ENCODE peak calls at places on chromosomes 7 and 10, in ten cellular contexts. One of them, this sample, is unnamed. For H3K4me1, the result is how much of the 10 kb centered on the place peaks cover.

GRCh38 chr7:37806152-37806551 is 42.2 kb upstream of the NME8 start:
- DNase-seq in upper lobe of left lung: no peak
- DNase-seq in endothelial cell of umbilical vein: no peak
- DNase-seq in HepG2: no peak
- DNase-seq in HCT116: no peak
- DNase-seq in prostate gland: no peak
- DNase-seq in transverse colon: no peak
- DNase-seq in GM23338: no peak
- DNase-seq in spleen: no peak
- DNase-seq in SK-N-SH: no peak
- DNase-seq in this sample: no peak

GRCh38 chr7:128122577-128123290 is 91.5 kb upstream of the LRRC4 start:
- DNase-seq in HCT116: no peak
- DNase-seq in SK-N-SH: no peak
- DNase-seq in prostate gland: no peak
- DNase-seq in endothelial cell of umbilical vein: no peak
- DNase-seq in HepG2: no peak
- DNase-seq in transverse colon: no peak
- DNase-seq in upper lobe of left lung: no peak
- DNase-seq in spleen: peak
- DNase-seq in GM23338: no peak
- DNase-seq in this sample: no peak

GRCh38 chr10:6306917-6307316 is 104.2 kb downstream of the PFKFB3 start:
- DNase-seq in SK-N-SH: no peak
- DNase-seq in HCT116: no peak
- DNase-seq in endothelial cell of umbilical vein: no peak
- DNase-seq in upper lobe of left lung: no peak
- DNase-seq in spleen: no peak
- DNase-seq in HepG2: no peak
- DNase-seq in prostate gland: no peak
- DNase-seq in GM23338: no peak
- DNase-seq in transverse colon: no peak
- DNase-seq in this sample: no peak

GRCh38 chr10:2980116-2980515 is 87.2 kb upstream of the PFKP start:
- DNase-seq in transverse colon: no peak
- DNase-seq in upper lobe of left lung: no peak
- DNase-seq in endothelial cell of umbilical vein: no peak
- DNase-seq in GM23338: no peak
- DNase-seq in spleen: no peak
- DNase-seq in HepG2: no peak
- DNase-seq in SK-N-SH: no peak
- DNase-seq in HCT116: no peak
- DNase-seq in prostate gland: no peak
- DNase-seq in this sample: no peak

GRCh38 chr10:66717221-66717981 is 208.4 kb upstream of the LRRTM3 start:
- DNase-seq in HCT116: no peak
- DNase-seq in prostate gland: no peak
- DNase-seq in upper lobe of left lung: no peak
- DNase-seq in HepG2: no peak
- DNase-seq in endothelial cell of umbilical vein: no peak
- DNase-seq in spleen: no peak
- DNase-seq in SK-N-SH: no peak
- DNase-seq in GM23338: peak
- DNase-seq in transverse colon: peak
- DNase-seq in this sample: no peak

GRCh38 chr10:61804414-61804813 is 97.1 kb upstream of the ARID5B start:
- DNase-seq in HCT116: no peak
- DNase-seq in SK-N-SH: no peak
- DNase-seq in endothelial cell of umbilical vein: peak
- DNase-seq in GM23338: no peak
- DNase-seq in transverse colon: no peak
- DNase-seq in HepG2: no peak
- DNase-seq in spleen: no peak
- DNase-seq in upper lobe of left lung: no peak
- DNase-seq in prostate gland: no peak
- DNase-seq in this sample: no peak

GRCh38 chr7:41824284-41824683 is 121.4 kb upstream of the INHBA start:
- DNase-seq in transverse colon: no peak
- DNase-seq in spleen: no peak
- DNase-seq in upper lobe of left lung: no peak
- DNase-seq in GM23338: no peak
- DNase-seq in prostate gland: no peak
- DNase-seq in SK-N-SH: no peak
- DNase-seq in HCT116: no peak
- DNase-seq in endothelial cell of umbilical vein: no peak
- DNase-seq in HepG2: no peak
- DNase-seq in this sample: no peak

GRCh38 chr10:56116684-56117083 is 244.4 kb downstream of the ZWINT start:
- DNase-seq in HepG2: peak
- DNase-seq in transverse colon: no peak
- DNase-seq in prostate gland: no peak
- DNase-seq in HCT116: no peak
- DNase-seq in spleen: no peak
- DNase-seq in GM23338: peak
- DNase-seq in endothelial cell of umbilical vein: no peak
- DNase-seq in SK-N-SH: peak
- DNase-seq in upper lobe of left lung: no peak
- DNase-seq in this sample: no peak

DNA sequence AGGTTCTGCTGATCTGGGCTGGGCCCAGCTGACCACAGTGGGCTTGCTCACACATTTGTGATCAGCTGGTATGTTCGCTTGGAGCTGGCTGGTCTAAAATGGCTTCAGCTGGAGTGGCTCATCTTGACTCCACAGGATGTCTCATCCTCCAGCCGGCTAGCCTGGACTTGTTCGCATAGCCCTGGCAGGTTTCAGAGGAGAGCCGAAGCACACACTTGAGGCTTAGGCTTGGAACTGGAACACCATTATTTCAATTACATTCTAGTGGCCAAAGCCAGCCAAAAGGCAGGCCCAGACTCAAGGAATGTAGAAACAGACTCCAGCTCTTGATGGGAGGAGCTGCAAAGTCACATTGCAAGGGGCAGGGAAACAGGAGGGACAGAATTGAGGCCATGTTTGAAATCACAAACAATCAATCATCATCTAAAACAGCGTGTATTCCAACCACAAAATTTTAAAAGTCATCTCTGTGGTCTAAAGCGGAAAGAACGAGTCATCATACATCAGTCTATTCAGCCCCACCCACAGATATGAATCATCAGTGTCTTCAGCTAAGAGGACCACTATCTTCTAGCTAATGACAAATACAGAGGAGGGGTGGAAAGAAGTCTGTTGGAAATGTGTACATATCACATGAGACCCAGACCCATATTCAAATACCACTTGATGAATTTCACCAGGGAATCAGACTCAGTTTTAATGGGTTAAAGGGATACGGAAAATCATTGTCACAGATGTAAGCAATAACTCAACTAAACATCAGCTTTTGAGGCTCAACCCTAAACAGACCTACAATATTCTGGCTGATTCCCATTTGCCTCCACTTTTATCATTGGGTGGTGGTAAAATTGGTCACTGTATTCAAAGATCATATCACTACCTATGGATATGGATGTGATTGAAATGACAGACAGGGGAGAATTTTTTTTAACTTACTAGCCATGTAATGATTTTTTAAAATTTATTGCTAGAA is 139.0 kb upstream of the MKLN1 start:
- DNase-seq in prostate gland: no peak
- DNase-seq in HepG2: peak
- DNase-seq in SK-N-SH: no peak
- DNase-seq in upper lobe of left lung: no peak
- DNase-seq in endothelial cell of umbilical vein: peak
- DNase-seq in GM23338: no peak
- DNase-seq in HCT116: peak
- DNase-seq in spleen: no peak
- DNase-seq in transverse colon: no peak
- DNase-seq in this sample: peak
- TF ChIP-seq POLR2AphosphoS5 in prostate gland: no peak
- TF ChIP-seq POLR2AphosphoS5 in HepG2: no peak
- TF ChIP-seq POLR2AphosphoS5 in SK-N-SH: peak
- TF ChIP-seq POLR2AphosphoS5 in upper lobe of left lung: peak
- TF ChIP-seq POLR2AphosphoS5 in endothelial cell of umbilical vein: peak
- TF ChIP-seq POLR2AphosphoS5 in GM23338: no peak
- TF ChIP-seq POLR2AphosphoS5 in HCT116: peak
- TF ChIP-seq POLR2AphosphoS5 in spleen: no peak
- TF ChIP-seq POLR2AphosphoS5 in transverse colon: no peak
- TF ChIP-seq POLR2AphosphoS5 in this sample: no peak

DNA sequence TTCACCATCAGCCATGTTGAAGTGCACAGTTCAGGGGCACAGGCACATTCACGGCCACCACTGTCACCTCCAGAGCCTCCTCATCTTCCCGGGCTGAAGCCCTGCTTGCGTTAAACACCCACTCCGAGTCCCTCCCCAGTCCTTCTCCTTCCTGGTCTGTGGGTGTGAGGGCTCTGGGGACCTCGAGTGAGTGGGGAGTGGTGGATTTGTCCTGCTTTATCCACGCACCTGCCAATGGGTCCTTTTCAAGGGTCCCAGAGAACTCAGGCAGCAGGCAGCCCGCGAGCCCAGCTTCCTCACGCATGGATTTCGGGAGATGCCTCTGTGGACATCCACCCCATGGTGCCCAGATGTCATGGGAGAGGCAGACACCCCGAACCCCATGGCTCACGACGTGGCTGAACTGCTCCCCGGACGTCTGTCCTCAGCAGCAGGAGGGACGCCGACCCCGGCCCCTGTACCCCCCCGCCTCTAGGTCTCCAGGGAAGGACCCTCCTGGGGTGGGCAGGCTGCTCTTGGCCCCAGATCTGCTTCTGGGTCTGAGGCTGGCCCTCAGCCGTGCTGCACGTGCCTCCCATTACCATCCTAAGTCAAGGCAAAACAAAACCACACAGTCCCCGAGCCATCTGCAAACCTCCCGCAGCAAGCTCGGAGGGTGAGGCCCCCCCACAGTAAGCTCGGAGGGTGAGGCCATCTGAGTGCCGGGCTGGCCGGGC is 8.9 kb downstream of the CYP2W1 start:
- DNase-seq in transverse colon: no peak
- DNase-seq in endothelial cell of umbilical vein: no peak
- DNase-seq in HepG2: no peak
- DNase-seq in spleen: no peak
- DNase-seq in GM23338: no peak
- DNase-seq in HCT116: no peak
- DNase-seq in upper lobe of left lung: peak
- DNase-seq in prostate gland: no peak
- DNase-seq in SK-N-SH: no peak
- DNase-seq in this sample: no peak
- H3K4me1 ChIP-seq in transverse colon: under half
- H3K4me1 ChIP-seq in endothelial cell of umbilical vein: under half
- H3K4me1 ChIP-seq in HepG2: under half
- H3K4me1 ChIP-seq in spleen: under half
- H3K4me1 ChIP-seq in GM23338: under half
- H3K4me1 ChIP-seq in HCT116: under half
- H3K4me1 ChIP-seq in upper lobe of left lung: under half
- H3K4me1 ChIP-seq in prostate gland: under half
- H3K4me1 ChIP-seq in SK-N-SH: under half
- H3K4me1 ChIP-seq in this sample: under half

GRCh38 chr10:126052171-126052570 is 155.8 kb downstream of the FANK1 start:
- DNase-seq in SK-N-SH: no peak
- DNase-seq in endothelial cell of umbilical vein: no peak
- DNase-seq in HCT116: no peak
- DNase-seq in transverse colon: no peak
- DNase-seq in HepG2: no peak
- DNase-seq in GM23338: no peak
- DNase-seq in prostate gland: no peak
- DNase-seq in upper lobe of left lung: no peak
- DNase-seq in spleen: no peak
- DNase-seq in this sample: no peak

GRCh38 chr10:126050301-126050700 is 153.9 kb downstream of the FANK1 start:
- DNase-seq in prostate gland: no peak
- DNase-seq in SK-N-SH: no peak
- DNase-seq in upper lobe of left lung: no peak
- DNase-seq in spleen: no peak
- DNase-seq in HCT116: no peak
- DNase-seq in transverse colon: no peak
- DNase-seq in GM23338: no peak
- DNase-seq in HepG2: no peak
- DNase-seq in endothelial cell of umbilical vein: no peak
- DNase-seq in this sample: no peak

GRCh38 chr10:126054191-126054590 is 157.8 kb downstream of the FANK1 start:
- DNase-seq in prostate gland: no peak
- DNase-seq in HepG2: no peak
- DNase-seq in GM23338: no peak
- DNase-seq in HCT116: no peak
- DNase-seq in SK-N-SH: no peak
- DNase-seq in upper lobe of left lung: no peak
- DNase-seq in spleen: no peak
- DNase-seq in transverse colon: no peak
- DNase-seq in endothelial cell of umbilical vein: no peak
- DNase-seq in this sample: no peak

GRCh38 chr10:126049741-126050140 is 153.4 kb downstream of the FANK1 start:
- DNase-seq in HepG2: no peak
- DNase-seq in endothelial cell of umbilical vein: peak
- DNase-seq in spleen: no peak
- DNase-seq in prostate gland: no peak
- DNase-seq in upper lobe of left lung: no peak
- DNase-seq in transverse colon: no peak
- DNase-seq in SK-N-SH: peak
- DNase-seq in GM23338: no peak
- DNase-seq in HCT116: no peak
- DNase-seq in this sample: no peak
- TF ChIP-seq CTCF in HepG2: no peak
- TF ChIP-seq CTCF in endothelial cell of umbilical vein: no peak
- TF ChIP-seq CTCF in spleen: no peak
- TF ChIP-seq CTCF in prostate gland: no peak
- TF ChIP-seq CTCF in upper lobe of left lung: no peak
- TF ChIP-seq CTCF in transverse colon: no peak
- TF ChIP-seq CTCF in SK-N-SH: no peak
- TF ChIP-seq CTCF in GM23338: no peak
- TF ChIP-seq CTCF in HCT116: no peak
- TF ChIP-seq CTCF in this sample: no peak

GRCh38 chr7:149188213-149188612 is 7.1 kb upstream of the ZNF282 start:
- DNase-seq in HCT116: no peak
- DNase-seq in spleen: no peak
- DNase-seq in upper lobe of left lung: no peak
- DNase-seq in HepG2: no peak
- DNase-seq in endothelial cell of umbilical vein: peak
- DNase-seq in SK-N-SH: peak
- DNase-seq in prostate gland: no peak
- DNase-seq in transverse colon: no peak
- DNase-seq in GM23338: no peak
- DNase-seq in this sample: no peak

GRCh38 chr7:149180713-149181112 is 14.6 kb upstream of the ZNF282 start:
- DNase-seq in prostate gland: no peak
- DNase-seq in GM23338: no peak
- DNase-seq in endothelial cell of umbilical vein: no peak
- DNase-seq in HCT116: no peak
- DNase-seq in spleen: no peak
- DNase-seq in HepG2: no peak
- DNase-seq in SK-N-SH: no peak
- DNase-seq in transverse colon: no peak
- DNase-seq in upper lobe of left lung: no peak
- DNase-seq in this sample: no peak

GRCh38 chr7:149181136-149181790 is 14.1 kb upstream of the ZNF282 start:
- DNase-seq in transverse colon: no peak
- DNase-seq in HCT116: no peak
- DNase-seq in upper lobe of left lung: no peak
- DNase-seq in prostate gland: no peak
- DNase-seq in SK-N-SH: no peak
- DNase-seq in endothelial cell of umbilical vein: peak
- DNase-seq in HepG2: no peak
- DNase-seq in spleen: no peak
- DNase-seq in GM23338: no peak
- DNase-seq in this sample: no peak

GRCh38 chr7:149188637-149189259 is 6.6 kb upstream of the ZNF282 start:
- DNase-seq in GM23338: no peak
- DNase-seq in SK-N-SH: peak
- DNase-seq in spleen: peak
- DNase-seq in endothelial cell of umbilical vein: no peak
- DNase-seq in prostate gland: no peak
- DNase-seq in HCT116: no peak
- DNase-seq in HepG2: no peak
- DNase-seq in upper lobe of left lung: no peak
- DNase-seq in transverse colon: no peak
- DNase-seq in this sample: peak

GRCh38 chr7:149184274-149184673 is 11.1 kb upstream of the ZNF282 start:
- DNase-seq in transverse colon: no peak
- DNase-seq in HepG2: no peak
- DNase-seq in endothelial cell of umbilical vein: no peak
- DNase-seq in spleen: no peak
- DNase-seq in GM23338: no peak
- DNase-seq in upper lobe of left lung: no peak
- DNase-seq in SK-N-SH: no peak
- DNase-seq in prostate gland: no peak
- DNase-seq in HCT116: no peak
- DNase-seq in this sample: no peak
- TF ChIP-seq POLR2AphosphoS5 in transverse colon: no peak
- TF ChIP-seq POLR2AphosphoS5 in HepG2: no peak
- TF ChIP-seq POLR2AphosphoS5 in endothelial cell of umbilical vein: no peak
- TF ChIP-seq POLR2AphosphoS5 in spleen: no peak
- TF ChIP-seq POLR2AphosphoS5 in GM23338: no peak
- TF ChIP-seq POLR2AphosphoS5 in upper lobe of left lung: no peak
- TF ChIP-seq POLR2AphosphoS5 in SK-N-SH: no peak
- TF ChIP-seq POLR2AphosphoS5 in prostate gland: no peak
- TF ChIP-seq POLR2AphosphoS5 in HCT116: no peak
- TF ChIP-seq POLR2AphosphoS5 in this sample: no peak